ENCODE peak calls at places on chromosomes 6 and 20, in four cellular contexts. One of them, this sample, is unnamed.

GRCh38 chr6:149317656-149318571 is at the start of gene TAB2:
- DNase-seq in AG09309: no peak
- DNase-seq in endothelial cell: peak
- DNase-seq in fibroblast of the aortic adventitia: no peak
- DNase-seq in this sample: peak

GRCh38 chr6:129523814-129524213 is 186.2 kb downstream of the ARHGAP18 start:
- DNase-seq in AG09309: no peak
- DNase-seq in endothelial cell: no peak
- DNase-seq in fibroblast of the aortic adventitia: no peak
- DNase-seq in this sample: no peak

GRCh38 chr20:32358883-32359632 is 927 bp downstream of the ASXL1 start:
- DNase-seq in endothelial cell: peak
- DNase-seq in AG09309: no peak
- DNase-seq in fibroblast of the aortic adventitia: peak
- DNase-seq in this sample: peak

GRCh38 chr6:132490024-132490423 is 22.9 kb downstream of the STX7 start:
- DNase-seq in endothelial cell: no peak
- DNase-seq in fibroblast of the aortic adventitia: peak
- DNase-seq in AG09309: no peak
- DNase-seq in this sample: no peak

GRCh38 chr6:145028144-145028818 is 707.0 kb downstream of the EPM2A start:
- DNase-seq in fibroblast of the aortic adventitia: peak
- DNase-seq in endothelial cell: peak
- DNase-seq in AG09309: no peak
- DNase-seq in this sample: no peak

GRCh38 chr6:44472250-44472945 is 84.9 kb downstream of the CDC5L start:
- DNase-seq in fibroblast of the aortic adventitia: no peak
- DNase-seq in endothelial cell: peak
- DNase-seq in AG09309: no peak
- DNase-seq in this sample: no peak

GRCh38 chr6:3619800-3620199 is 131.7 kb downstream of the PXDC1 start:
- DNase-seq in fibroblast of the aortic adventitia: no peak
- DNase-seq in endothelial cell: no peak
- DNase-seq in AG09309: no peak
- DNase-seq in this sample: no peak

GRCh38 chr6:111484655-111484974 is 1.6 kb upstream of the REV3L start:
- DNase-seq in endothelial cell: no peak
- DNase-seq in fibroblast of the aortic adventitia: peak
- DNase-seq in AG09309: no peak
- DNase-seq in this sample: no peak

GRCh38 chr20:38460040-38460623 is 12.5 kb upstream of the RALGAPB start:
- DNase-seq in AG09309: peak
- DNase-seq in fibroblast of the aortic adventitia: peak
- DNase-seq in endothelial cell: no peak
- DNase-seq in this sample: no peak

GRCh38 chr6:11585426-11586016 is 48.0 kb downstream of the TMEM170B start:
- DNase-seq in endothelial cell: peak
- DNase-seq in fibroblast of the aortic adventitia: peak
- DNase-seq in AG09309: no peak
- DNase-seq in this sample: no peak

GRCh38 chr6:2853766-2854393 is 12.2 kb upstream of the SERPINB1 start:
- DNase-seq in endothelial cell: no peak
- DNase-seq in AG09309: no peak
- DNase-seq in fibroblast of the aortic adventitia: peak
- DNase-seq in this sample: no peak

GRCh38 chr6:166728884-166729530 is 102.0 kb upstream of the RPS6KA2 start:
- DNase-seq in AG09309: no peak
- DNase-seq in fibroblast of the aortic adventitia: no peak
- DNase-seq in endothelial cell: no peak
- DNase-seq in this sample: no peak

GRCh38 chr20:59752704-59753460 is 148.5 kb downstream of the PHACTR3 start:
- DNase-seq in endothelial cell: no peak
- DNase-seq in AG09309: no peak
- DNase-seq in fibroblast of the aortic adventitia: no peak
- DNase-seq in this sample: no peak

GRCh38 chr6:39464067-39464466 is 141.6 kb upstream of the KCNK16 start:
- DNase-seq in fibroblast of the aortic adventitia: no peak
- DNase-seq in AG09309: no peak
- DNase-seq in endothelial cell: no peak
- DNase-seq in this sample: no peak

GRCh38 chr6:118889163-118889562 is 4.8 kb upstream of the ASF1A start:
- DNase-seq in AG09309: no peak
- DNase-seq in endothelial cell: no peak
- DNase-seq in fibroblast of the aortic adventitia: no peak
- DNase-seq in this sample: no peak

GRCh38 chr20:44650777-44651493 is 564 bp downstream of the ADA start:
- DNase-seq in fibroblast of the aortic adventitia: peak
- DNase-seq in endothelial cell: no peak
- DNase-seq in AG09309: no peak
- DNase-seq in this sample: no peak

GRCh38 chr20:63123326-63123725 is 92.6 kb downstream of the YTHDF1 start:
- DNase-seq in endothelial cell: no peak
- DNase-seq in fibroblast of the aortic adventitia: no peak
- DNase-seq in AG09309: no peak
- DNase-seq in this sample: no peak

GRCh38 chr6:109336221-109336955 is 45.9 kb downstream of the CD164 start:
- DNase-seq in fibroblast of the aortic adventitia: peak
- DNase-seq in endothelial cell: no peak
- DNase-seq in AG09309: no peak
- DNase-seq in this sample: no peak

GRCh38 chr6:74768120-74768519 is 437.7 kb downstream of the COL12A1 start:
- DNase-seq in AG09309: no peak
- DNase-seq in fibroblast of the aortic adventitia: peak
- DNase-seq in endothelial cell: no peak
- DNase-seq in this sample: no peak

GRCh38 chr6:159943965-159944598 is 24.8 kb upstream of the IGF2R start:
- DNase-seq in fibroblast of the aortic adventitia: no peak
- DNase-seq in endothelial cell: no peak
- DNase-seq in AG09309: no peak
- DNase-seq in this sample: no peak

GRCh38 chr20:60750909-60751308 is 501.2 kb upstream of the CDH4 start:
- DNase-seq in endothelial cell: no peak
- DNase-seq in AG09309: no peak
- DNase-seq in fibroblast of the aortic adventitia: no peak
- DNase-seq in this sample: no peak

GRCh38 chr20:48350291-48350988 is 477.4 kb downstream of the PREX1 start:
- DNase-seq in endothelial cell: peak
- DNase-seq in fibroblast of the aortic adventitia: no peak
- DNase-seq in AG09309: no peak
- DNase-seq in this sample: no peak
- TF ChIP-seq CTCF in endothelial cell: peak
- TF ChIP-seq CTCF in fibroblast of the aortic adventitia: no peak
- TF ChIP-seq CTCF in AG09309: no peak
- TF ChIP-seq CTCF in this sample: peak

DNA sequence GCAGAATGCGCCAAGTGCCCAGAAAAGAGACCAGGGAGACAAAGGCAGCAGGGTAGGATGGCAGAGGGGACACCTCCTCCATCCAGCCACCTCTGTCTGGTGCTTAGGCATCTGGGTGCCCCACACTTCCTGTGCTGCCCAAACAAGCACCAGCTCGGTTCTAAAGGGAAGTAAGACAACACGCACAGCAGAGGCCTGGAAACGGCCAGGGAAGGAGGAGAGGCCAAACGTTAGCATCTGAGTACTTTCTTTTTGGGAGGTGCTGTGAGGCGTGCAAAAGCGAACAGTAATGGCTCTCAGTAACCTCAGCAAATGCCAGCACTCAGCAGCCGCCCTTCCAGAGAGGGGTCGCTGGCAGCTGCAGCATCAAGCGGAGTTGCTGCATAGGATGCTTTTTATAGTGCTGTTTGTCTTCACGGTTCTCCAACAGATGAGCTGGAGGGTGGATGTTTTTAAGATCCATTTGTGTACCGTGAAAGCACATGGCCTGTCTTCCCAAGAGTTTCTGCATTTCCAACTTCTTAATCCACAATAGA is 124.5 kb downstream of the LY86 start:
- DNase-seq in fibroblast of the aortic adventitia: peak
- DNase-seq in AG09309: no peak
- DNase-seq in endothelial cell: no peak
- DNase-seq in this sample: no peak
- TF ChIP-seq CTCF in fibroblast of the aortic adventitia: no peak
- TF ChIP-seq CTCF in AG09309: no peak
- TF ChIP-seq CTCF in endothelial cell: no peak
- TF ChIP-seq CTCF in this sample: no peak

GRCh38 chr6:137870744-137871247 is 3.7 kb downstream of the TNFAIP3 start:
- DNase-seq in AG09309: no peak
- DNase-seq in endothelial cell: no peak
- DNase-seq in fibroblast of the aortic adventitia: peak
- DNase-seq in this sample: no peak
- TF ChIP-seq CTCF in AG09309: peak
- TF ChIP-seq CTCF in endothelial cell: peak
- TF ChIP-seq CTCF in fibroblast of the aortic adventitia: peak
- TF ChIP-seq CTCF in this sample: no peak

GRCh38 chr6:139583420-139583819 is 209.0 kb upstream of the CITED2 start:
- DNase-seq in AG09309: no peak
- DNase-seq in fibroblast of the aortic adventitia: peak
- DNase-seq in endothelial cell: no peak
- DNase-seq in this sample: no peak
- TF ChIP-seq CTCF in AG09309: no peak
- TF ChIP-seq CTCF in fibroblast of the aortic adventitia: no peak
- TF ChIP-seq CTCF in endothelial cell: no peak
- TF ChIP-seq CTCF in this sample: no peak

DNA sequence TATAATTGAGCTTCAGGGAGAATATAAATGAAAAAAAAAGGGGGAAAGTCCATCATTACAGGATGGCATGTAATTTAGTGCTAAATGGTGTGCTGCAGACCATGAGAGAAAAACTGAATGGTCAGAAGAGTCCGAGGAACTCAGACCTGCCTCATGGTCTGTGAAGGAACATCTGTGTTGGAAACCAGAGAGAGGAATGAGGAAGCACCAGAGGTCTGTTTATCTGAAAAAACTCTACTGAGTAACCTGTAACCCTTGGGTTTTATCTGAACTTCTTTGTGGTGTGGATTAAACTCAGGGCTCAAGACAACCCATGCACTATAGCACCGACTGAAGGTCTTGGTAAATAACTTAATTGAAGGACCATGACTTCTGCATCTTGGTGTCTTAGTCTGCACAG is 108.1 kb downstream of the RNF144B start:
- DNase-seq in fibroblast of the aortic adventitia: no peak
- DNase-seq in AG09309: no peak
- DNase-seq in endothelial cell: no peak
- DNase-seq in this sample: no peak
- TF ChIP-seq CTCF in fibroblast of the aortic adventitia: no peak
- TF ChIP-seq CTCF in AG09309: no peak
- TF ChIP-seq CTCF in endothelial cell: no peak
- TF ChIP-seq CTCF in this sample: no peak

GRCh38 chr6:25640446-25640845 is 11.6 kb upstream of the SCGN start:
- DNase-seq in fibroblast of the aortic adventitia: no peak
- DNase-seq in endothelial cell: no peak
- DNase-seq in AG09309: no peak
- DNase-seq in this sample: no peak

GRCh38 chr6:25637211-25637610 is 14.8 kb upstream of the SCGN start:
- DNase-seq in endothelial cell: no peak
- DNase-seq in fibroblast of the aortic adventitia: no peak
- DNase-seq in AG09309: no peak
- DNase-seq in this sample: no peak

GRCh38 chr6:25639653-25640052 is 12.4 kb upstream of the SCGN start:
- DNase-seq in endothelial cell: no peak
- DNase-seq in fibroblast of the aortic adventitia: no peak
- DNase-seq in AG09309: no peak
- DNase-seq in this sample: no peak

GRCh38 chr6:25635886-25636317 is 16.1 kb upstream of the SCGN start:
- DNase-seq in fibroblast of the aortic adventitia: no peak
- DNase-seq in AG09309: no peak
- DNase-seq in endothelial cell: no peak
- DNase-seq in this sample: no peak

DNA sequence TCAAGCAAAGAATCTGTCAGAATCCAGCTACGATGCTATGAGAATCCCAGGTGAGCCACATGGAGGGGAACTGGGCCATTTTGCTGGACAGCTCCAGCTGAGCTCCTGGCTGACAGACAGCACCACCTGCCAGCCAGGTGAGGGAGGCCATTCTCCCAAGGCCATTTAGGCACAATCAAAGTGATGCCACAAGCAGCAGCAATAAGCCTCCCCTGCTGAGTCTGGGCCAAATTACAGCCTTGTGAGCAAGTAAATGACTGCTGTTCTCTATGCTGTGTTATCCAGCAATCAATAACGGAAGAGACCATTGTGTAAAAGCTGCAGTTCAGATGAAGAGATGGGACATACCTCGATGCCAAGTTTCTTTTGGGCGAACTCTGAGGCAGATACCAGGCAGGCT is 14.1 kb upstream of the SCGN start:
- DNase-seq in AG09309: no peak
- DNase-seq in endothelial cell: no peak
- DNase-seq in fibroblast of the aortic adventitia: no peak
- DNase-seq in this sample: peak
- TF ChIP-seq CTCF in AG09309: no peak
- TF ChIP-seq CTCF in endothelial cell: no peak
- TF ChIP-seq CTCF in fibroblast of the aortic adventitia: no peak
- TF ChIP-seq CTCF in this sample: peak

This sample was measured in progenitor cell of endocrine pancreas.